ENCODE peak calls at places on chromosomes 6 and 20, in ten cellular contexts. G is kidney, A is endothelial cell of umbilical vein, K is heart right ventricle, W is PC-3, X is GM13977, N is left lung, V is cardiac muscle cell, I is endothelial cell, Q is left ventricle myocardium inferior. C is an unnamed sample.

GRCh38 chr20:17985388-17986018 is 16.7 kb downstream of the MGME1 start:
- DNase-seq in G (no peak), A (no peak), K (no peak), W (peak; percentile 60), X (no peak), N (no peak), V (no peak), I (no peak), Q (no peak), C (no peak)

GRCh38 chr20:20603339-20603990 is 109.0 kb downstream of the RALGAPA2 start:
- DNase-seq in G (no peak), A (no peak), K (no peak), W (no peak), X (peak; percentile 79), N (peak; percentile 38), V (no peak), I (no peak), Q (no peak), C (no peak)

GRCh38 chr6:119171864-119172588 is 93.6 kb upstream of the FAM184A start:
- DNase-seq in G (no peak), A (no peak), K (no peak), W (no peak), X (no peak), N (no peak), V (no peak), I (no peak), Q (no peak), C (no peak)

GRCh38 chr20:20024942-20025341 is 7.8 kb downstream of the NAA20 start:
- DNase-seq in G (no peak), A (no peak), K (no peak), W (no peak), X (no peak), N (no peak), V (no peak), I (no peak), Q (no peak), C (no peak)

GRCh38 chr6:143060806-143061596 is at the start of gene AIG1:
- DNase-seq in G (peak; percentile 92), A (peak; percentile 63), K (peak; percentile 74), W (no peak), X (peak; percentile 28), N (no peak), V (no peak), I (peak; percentile 6), Q (no peak), C (no peak)

GRCh38 chr6:5626727-5627426 is 365.6 kb downstream of the FARS2 start:
- DNase-seq in G (no peak), A (no peak), K (no peak), W (no peak), X (peak; percentile 31), N (no peak), V (no peak), I (no peak), Q (no peak), C (no peak)

GRCh38 chr6:39225946-39226437 is 3.3 kb downstream of the KCNK5 start:
- DNase-seq in G (no peak), A (no peak), K (no peak), W (no peak), X (no peak), N (peak; percentile 79), V (no peak), I (no peak), Q (no peak), C (no peak)

GRCh38 chr6:30264731-30265130 is 51.5 kb upstream of the TRIM26 start:
- DNase-seq in G (no peak), A (no peak), K (no peak), W (no peak), X (no peak), N (no peak), V (no peak), I (no peak), Q (no peak), C (no peak)

GRCh38 chr20:38369387-38369786 is 23.1 kb downstream of the LBP start:
- DNase-seq in G (no peak), A (peak; percentile 12), K (no peak), W (peak; percentile 16), X (peak; percentile 42), N (no peak), V (peak; percentile 37), I (no peak), Q (no peak), C (no peak)

GRCh38 chr6:109340811-109341210 is 41.5 kb downstream of the CD164 start:
- DNase-seq in G (no peak), A (no peak), K (no peak), W (no peak), X (no peak), N (no peak), V (no peak), I (no peak), Q (no peak), C (no peak)

GRCh38 chr20:11520596-11520995 is 397.1 kb upstream of the BTBD3 start:
- DNase-seq in G (no peak), A (no peak), K (no peak), W (no peak), X (no peak), N (no peak), V (no peak), I (no peak), Q (no peak), C (no peak)

GRCh38 chr6:131116755-131117360 is 18.4 kb upstream of the AKAP7 start:
- DNase-seq in G (no peak), A (peak; percentile 69), K (peak; percentile 11), W (peak; percentile 76), X (peak; percentile 36), N (no peak), V (peak; percentile 78), I (peak; percentile 15), Q (no peak), C (no peak)

GRCh38 chr6:25579484-25579883 is 72.5 kb upstream of the SCGN start:
- DNase-seq in G (no peak), A (no peak), K (no peak), W (no peak), X (no peak), N (no peak), V (no peak), I (no peak), Q (no peak), C (no peak)

GRCh38 chr6:136405410-136406029 is 115.9 kb upstream of the BCLAF1 start:
- DNase-seq in G (no peak), A (no peak), K (no peak), W (no peak), X (no peak), N (no peak), V (peak; percentile 43), I (no peak), Q (no peak), C (no peak)

GRCh38 chr6:111711476-111711875 is 105.8 kb upstream of the TRAF3IP2 start:
- DNase-seq in G (no peak), A (peak; percentile 53), K (peak; percentile 64), W (no peak), X (no peak), N (no peak), V (no peak), I (peak; percentile 11), Q (peak; percentile 45), C (no peak)

GRCh38 chr6:126625019-126625418 is 285.1 kb downstream of the CENPW start:
- DNase-seq in G (no peak), A (peak; percentile 44), K (no peak), W (peak; percentile 20), X (no peak), N (no peak), V (peak; percentile 57), I (peak; percentile 50), Q (no peak), C (no peak)

GRCh38 chr6:85096976-85097375 is 332.6 kb upstream of the TBX18 start:
- DNase-seq in G (no peak), A (no peak), K (no peak), W (no peak), X (no peak), N (no peak), V (no peak), I (no peak), Q (no peak), C (no peak)

GRCh38 chr6:659179-659578 is 2.3 kb upstream of the HUS1B start:
- DNase-seq in G (no peak), A (no peak), K (no peak), W (no peak), X (no peak), N (no peak), V (peak; percentile 14), I (no peak), Q (no peak), C (no peak)

DNA sequence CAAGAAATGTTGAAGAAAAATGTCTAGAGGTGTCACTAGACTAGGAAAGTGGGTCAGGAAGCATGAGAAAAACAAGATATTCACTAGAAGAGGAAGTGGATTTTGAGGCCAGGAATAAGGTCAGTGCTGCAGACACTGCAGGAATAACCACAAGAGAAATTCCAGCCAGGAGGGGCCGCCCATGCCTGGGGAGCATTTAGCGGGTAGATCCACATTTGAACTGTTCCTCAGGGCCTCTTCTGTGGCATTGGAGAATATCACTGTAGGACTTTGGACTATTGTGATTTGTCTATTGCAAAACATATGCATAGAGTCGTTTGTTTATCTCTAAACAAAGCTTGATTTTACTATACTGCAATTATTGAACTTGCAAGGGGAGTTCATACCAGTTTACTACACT is 49.6 kb upstream of the CCDC28A start:
- DNase-seq in G (no peak), A (peak; percentile 72), K (peak; percentile 43), W (no peak), X (no peak), N (peak; percentile 36), V (peak; percentile 68), I (peak; percentile 15), Q (peak; percentile 39), C (no peak)
- TF ChIP-seq CTCF in G (no peak), A (no peak), K (no peak), W (no peak), X (no peak), N (no peak), V (peak; percentile 21), I (no peak), Q (peak; percentile 21), C (no peak)

DNA sequence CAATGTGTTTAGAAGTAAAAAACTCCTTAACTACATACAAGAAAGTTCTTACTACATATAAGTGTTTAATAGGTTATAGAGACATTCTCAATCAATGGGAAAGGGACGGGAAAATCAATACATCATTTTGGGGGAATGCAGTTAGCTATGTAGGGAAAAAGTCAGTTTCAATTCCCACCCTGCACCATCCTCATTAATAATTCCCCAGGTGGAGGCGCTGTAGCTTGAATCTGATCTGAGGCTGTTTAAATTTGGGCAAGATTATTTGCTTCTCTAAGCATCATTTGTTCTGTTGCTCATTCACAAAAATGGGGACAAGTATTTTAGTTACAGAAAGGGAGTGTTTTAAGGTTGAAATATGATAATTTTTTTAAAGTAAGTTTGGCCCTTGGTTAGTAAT is 19.1 kb downstream of the OLIG3 start:
- DNase-seq in G (no peak), A (no peak), K (no peak), W (no peak), X (no peak), N (no peak), V (no peak), I (no peak), Q (no peak), C (no peak)
- TF ChIP-seq CTCF in G (no peak), A (no peak), K (no peak), W (peak; percentile 37), X (no peak), N (no peak), V (no peak), I (no peak), Q (no peak), C (no peak)

GRCh38 chr6:70210462-70210861 is 92.4 kb downstream of the COL9A1 start:
- DNase-seq in G (no peak), A (no peak), K (no peak), W (peak; percentile 24), X (peak; percentile 9), N (no peak), V (peak; percentile 6), I (no peak), Q (no peak), C (no peak)
- TF ChIP-seq CTCF in G (peak; percentile 7), A (no peak), K (no peak), W (peak; percentile 44), X (peak; percentile 23), N (no peak), V (peak; percentile 15), I (no peak), Q (peak; percentile 37), C (no peak)

GRCh38 chr6:50264995-50265571 is 215.4 kb upstream of the DEFB112 start:
- DNase-seq in G (no peak), A (no peak), K (no peak), W (peak; percentile 42), X (no peak), N (no peak), V (no peak), I (peak; percentile 24), Q (no peak), C (no peak)
- TF ChIP-seq CTCF in G (peak; percentile 62), A (no peak), K (peak; percentile 11), W (peak; percentile 63), X (peak; percentile 33), N (no peak), V (no peak), I (peak; percentile 32), Q (no peak), C (no peak)